ENCODE peak calls at places on chromosomes 6 and 20, in four cellular contexts. V, P, E and S are unnamed samples.

GRCh38 chr6:129812145-129812777 is 48.9 kb downstream of the TMEM244 start:
- DNase-seq in V (no peak), E (no peak), P (no peak), S (no peak)

GRCh38 chr6:15207923-15208322 is 37.9 kb upstream of the JARID2 start:
- DNase-seq in P (no peak), E (no peak), V (no peak), S (no peak)

GRCh38 chr6:131159578-131159977 is 24.3 kb downstream of the AKAP7 start:
- DNase-seq in P (no peak), V (no peak), E (no peak), S (no peak)

GRCh38 chr6:44045672-44046015 is 81.6 kb downstream of the MRPL14 start:
- DNase-seq in P (no peak), E (no peak), V (no peak), S (peak)

GRCh38 chr6:136030131-136030530 is 178.6 kb downstream of the PDE7B start:
- DNase-seq in P (no peak), E (no peak), V (no peak), S (peak)

GRCh38 chr6:30887901-30888300 is 3.6 kb downstream of the DDR1 start:
- DNase-seq in E (no peak), V (no peak), P (no peak), S (peak)

GRCh38 chr20:49979030-49979832 is 3.5 kb upstream of the SNAI1 start:
- DNase-seq in V (peak), E (peak), P (peak), S (peak)

GRCh38 chr20:48784273-48784641 is 43.5 kb downstream of the PREX1 start:
- DNase-seq in P (no peak), E (no peak), V (no peak), S (no peak)

GRCh38 chr6:134626589-134626988 is 308.7 kb upstream of the SGK1 start:
- DNase-seq in P (no peak), E (no peak), V (no peak), S (no peak)

GRCh38 chr20:31641391-31641790 is 3.7 kb downstream of the COX4I2 start:
- DNase-seq in E (no peak), P (no peak), V (no peak), S (no peak)

GRCh38 chr6:20882014-20882413 is 347.8 kb downstream of the CDKAL1 start:
- DNase-seq in V (no peak), E (no peak), P (no peak), S (no peak)

GRCh38 chr20:11084508-11084907 is 410.7 kb upstream of the JAG1 start:
- DNase-seq in E (no peak), P (no peak), V (no peak), S (no peak)

GRCh38 chr6:112571486-112571885 is 224.4 kb downstream of the RFPL4B start:
- DNase-seq in P (no peak), V (no peak), E (no peak), S (no peak)

GRCh38 chr6:151425561-151425960 is 26.4 kb downstream of the RMND1 start:
- DNase-seq in P (no peak), E (no peak), V (no peak), S (no peak)

GRCh38 chr6:134230087-134230717 is 87.7 kb downstream of the SGK1 start:
- DNase-seq in E (no peak), V (no peak), P (no peak), S (no peak)

GRCh38 chr6:139686308-139686707 is 311.9 kb upstream of the CITED2 start:
- DNase-seq in P (no peak), E (no peak), V (no peak), S (no peak)

GRCh38 chr6:98977606-98978292 is 30.0 kb upstream of the FBXL4 start:
- DNase-seq in V (no peak), P (no peak), E (no peak), S (no peak)

GRCh38 chr6:125753218-125753936 is 3.9 kb downstream of the HEY2 start:
- DNase-seq in P (peak), V (no peak), E (peak), S (no peak)

GRCh38 chr20:24406761-24407550 is 62.5 kb upstream of the SYNDIG1 start:
- DNase-seq in E (no peak), P (no peak), V (no peak), S (no peak)

GRCh38 chr6:112956696-112957525 is 609.8 kb downstream of the RFPL4B start:
- DNase-seq in P (no peak), E (no peak), V (peak), S (peak)

GRCh38 chr6:137493218-137494038 is 766 bp downstream of the OLIG3 start:
- DNase-seq in E (no peak), P (no peak), V (no peak), S (no peak)

GRCh38 chr6:152232494-152233151 is 404.5 kb downstream of the SYNE1 start:
- DNase-seq in V (peak), P (peak), E (no peak), S (peak)

GRCh38 chr6:32413427-32414047 is 6.6 kb upstream of the BTNL2 start:
- DNase-seq in V (peak), E (peak), P (peak), S (peak)

GRCh38 chr6:71123051-71123450 is 165.6 kb upstream of the OGFRL1 start:
- DNase-seq in E (no peak), P (no peak), V (no peak), S (no peak)

GRCh38 chr20:19699132-19699971 is 58.7 kb upstream of the RIN2 start:
- DNase-seq in E (peak), V (no peak), P (no peak), S (no peak)

GRCh38 chr20:25540273-25540672 is 45.1 kb downstream of the NINL start:
- DNase-seq in E (peak), V (no peak), P (no peak), S (no peak)

GRCh38 chr20:11799131-11799800 is 118.4 kb upstream of the BTBD3 start:
- DNase-seq in V (no peak), E (no peak), P (no peak), S (peak)

GRCh38 chr6:158960046-158960445 is 40.0 kb downstream of the RSPH3 start:
- DNase-seq in E (no peak), P (no peak), V (no peak), S (no peak)
- TF ChIP-seq ZBTB33 in E (no peak), P (no peak), V (no peak), S (no peak)

DNA sequence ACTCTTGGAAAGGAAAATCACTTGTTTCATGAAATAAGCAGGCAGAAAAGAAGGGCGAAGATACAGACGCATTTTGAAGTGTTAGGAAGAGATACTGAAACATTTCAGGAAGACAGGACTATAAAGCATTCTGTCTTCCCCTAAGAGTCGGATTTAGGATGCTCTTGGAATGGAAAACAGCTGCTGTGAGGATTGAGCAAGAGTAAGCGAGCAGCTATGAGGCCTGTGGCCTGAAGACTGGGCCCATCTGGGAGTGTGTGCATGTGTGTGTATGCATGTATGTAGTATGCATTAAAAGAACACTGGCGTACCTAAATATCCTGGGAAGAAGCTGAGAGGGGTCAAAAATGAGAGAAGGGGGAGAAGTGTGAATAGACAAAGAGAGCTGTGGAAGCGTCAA is 83.6 kb downstream of the SIM1 start:
- DNase-seq in P (no peak), V (no peak), E (no peak), S (no peak)
- TF ChIP-seq ZBTB33 in P (no peak), V (no peak), E (no peak), S (no peak)

GRCh38 chr20:61982240-61982950 is 83.3 kb downstream of the TAF4 start:
- DNase-seq in E (no peak), P (no peak), V (no peak), S (no peak)
- TF ChIP-seq ZBTB33 in E (no peak), P (no peak), V (no peak), S (no peak)

GRCh38 chr6:33744001-33744848 is 2.5 kb downstream of the IP6K3 start:
- DNase-seq in P (peak), V (peak), E (peak), S (peak)

GRCh38 chr6:33745558-33745957 is 1.1 kb downstream of the IP6K3 start:
- DNase-seq in P (peak), V (no peak), E (no peak), S (no peak)

GRCh38 chr6:33746036-33746600 is 587 bp downstream of the IP6K3 start:
- DNase-seq in V (peak), E (no peak), P (no peak), S (peak)

GRCh38 chr6:33746651-33747100 is at the start of gene IP6K3:
- DNase-seq in E (no peak), P (no peak), V (no peak), S (peak)

GRCh38 chr6:33744895-33745546 is 1.7 kb downstream of the IP6K3 start:
- DNase-seq in V (no peak), E (no peak), P (no peak), S (no peak)
- TF ChIP-seq ZBTB33 in V (no peak), E (no peak), P (no peak), S (no peak)